ENCODE peak calls at places on chromosome 22, in nine cellular contexts. P is CD8-positive, alpha-beta T cell; B is A549; Q is lower lobe of right lung; U is AG04449; X is epithelial cell of esophagus; L is ascending aorta; T is suprapubic skin; R is neural progenitor cell. Y is an unnamed sample.
A peak's percentile ranks its signal among the peaks of the same experiment; 100 is the strongest.

GRCh38 chr22:20469110-20469855 is 26.3 kb downstream of the KLHL22 start:
- DNase-seq in L (no peak), X (no peak), T (no peak), R (no peak), U (no peak), P (no peak), B (no peak), Q (no peak), Y (no peak)

GRCh38 chr22:48705159-48705916 is 1122.3 kb downstream of the BRD1 start:
- DNase-seq in X (no peak), B (no peak), Q (peak; percentile 37), L (no peak), U (no peak), P (no peak), T (peak; percentile 56), R (peak; percentile 45), Y (no peak)

GRCh38 chr22:24758164-24758799 is 16.2 kb downstream of the PIWIL3 start:
- DNase-seq in R (peak; percentile 78), Q (no peak), X (peak; percentile 59), T (no peak), P (peak; percentile 7), B (peak; percentile 40), U (no peak), L (peak; percentile 66), Y (peak; percentile 3)

GRCh38 chr22:20110359-20110985 is 5.4 kb upstream of the RANBP1 start:
- DNase-seq in X (no peak), Q (no peak), R (no peak), T (no peak), L (no peak), P (no peak), U (no peak), B (no peak), Y (no peak)

GRCh38 chr22:50070366-50070765 is 12.3 kb upstream of the TTLL8 start:
- DNase-seq in B (no peak), L (no peak), T (no peak), Q (no peak), X (no peak), U (no peak), R (no peak), P (no peak), Y (no peak)

GRCh38 chr22:21593406-21594232 is 26.1 kb downstream of the UBE2L3 start:
- DNase-seq in P (no peak), R (peak; percentile 56), U (no peak), B (peak; percentile 31), Q (no peak), T (no peak), L (no peak), X (no peak), Y (no peak)

GRCh38 chr22:25896098-25896497 is 154.1 kb downstream of the MYO18B start:
- DNase-seq in R (peak; percentile 16), B (peak; percentile 1), U (no peak), T (no peak), P (no peak), X (no peak), Q (no peak), L (no peak), Y (no peak)

GRCh38 chr22:20155330-20156041 is 4.6 kb upstream of the CCDC188 start:
- DNase-seq in X (no peak), B (no peak), U (no peak), P (no peak), L (no peak), Q (peak; percentile 71), R (peak; percentile 31), T (no peak), Y (no peak)

GRCh38 chr22:19974233-19974861 is 32.7 kb upstream of the TXNRD2 start:
- DNase-seq in P (no peak), B (peak; percentile 62), U (no peak), Q (peak; percentile 66), R (peak; percentile 92), T (no peak), X (peak; percentile 35), L (no peak), Y (no peak)

GRCh38 chr22:48635825-48636224 is 1191.8 kb downstream of the BRD1 start:
- DNase-seq in B (no peak), T (no peak), U (no peak), L (no peak), Q (no peak), X (no peak), P (no peak), R (no peak), Y (no peak)

GRCh38 chr22:48340727-48341709 is 1486.7 kb downstream of the BRD1 start:
- DNase-seq in U (no peak), T (peak; percentile 51), B (no peak), P (no peak), L (no peak), Q (peak; percentile 24), X (no peak), R (no peak), Y (no peak)

GRCh38 chr22:37162221-37163095 is 12.7 kb upstream of the IL2RB start:
- DNase-seq in Q (no peak), L (no peak), T (no peak), R (no peak), X (no peak), P (peak; percentile 46), B (no peak), U (no peak), Y (no peak)

GRCh38 chr22:43859621-43860020 is 2.7 kb downstream of the SULT4A1 start:
- DNase-seq in B (no peak), X (no peak), T (no peak), R (no peak), U (no peak), L (no peak), Q (no peak), P (no peak), Y (no peak)

GRCh38 chr22:43859176-43859575 is 3.1 kb downstream of the SULT4A1 start:
- DNase-seq in U (no peak), L (peak; percentile 38), R (no peak), Q (no peak), P (no peak), B (no peak), X (no peak), T (no peak), Y (no peak)

GRCh38 chr22:43861529-43861928 is 784 bp downstream of the SULT4A1 start:
- DNase-seq in R (no peak), U (no peak), B (no peak), L (no peak), Q (no peak), X (no peak), P (no peak), T (no peak), Y (no peak)

GRCh38 chr22:43860831-43861230 is 1.5 kb downstream of the SULT4A1 start:
- DNase-seq in X (no peak), P (no peak), L (no peak), R (no peak), U (no peak), B (no peak), T (no peak), Q (no peak), Y (no peak)

GRCh38 chr22:43860126-43860525 is 2.2 kb downstream of the SULT4A1 start:
- DNase-seq in U (no peak), T (no peak), L (no peak), Q (no peak), P (no peak), X (no peak), B (no peak), R (no peak), Y (no peak)
- H3K4me3 ChIP-seq in U (no peak overlapping the region), T (no peak overlapping the region), L (no peak overlapping the region), Q (no peak overlapping the region), P (no peak overlapping the region), X (no peak overlapping the region), B (no peak overlapping the region), R (no peak overlapping the region), Y (no peak overlapping the region)

GRCh38 chr22:34070051-34070450 is 149.8 kb upstream of the LARGE1 start:
- DNase-seq in X (no peak), R (no peak), Q (no peak), L (no peak), U (no peak), B (no peak), P (no peak), T (no peak), Y (no peak)
- TF ChIP-seq CTCF in X (no peak), R (no peak), Q (no peak), L (no peak), U (no peak), B (no peak), P (no peak), T (no peak), Y (no peak)

GRCh38 chr22:38191746-38192474 is 9.9 kb upstream of the MAFF start:
- DNase-seq in U (no peak), X (peak; percentile 35), P (no peak), T (no peak), B (no peak), Q (no peak), L (no peak), R (no peak), Y (no peak)

GRCh38 chr22:38192475-38192863 is 9.3 kb upstream of the MAFF start:
- DNase-seq in B (no peak), T (no peak), X (no peak), Q (no peak), U (no peak), L (no peak), P (no peak), R (no peak), Y (no peak)

GRCh38 chr22:38190581-38190980 is 9.0 kb upstream of the PLA2G6 start:
- DNase-seq in T (no peak), L (no peak), R (no peak), B (no peak), P (no peak), U (no peak), Q (no peak), X (no peak), Y (no peak)

GRCh38 chr22:38191115-38191514 is 9.5 kb upstream of the PLA2G6 start:
- DNase-seq in B (no peak), U (no peak), R (no peak), P (no peak), Q (no peak), T (no peak), X (no peak), L (no peak), Y (no peak)

DNA sequence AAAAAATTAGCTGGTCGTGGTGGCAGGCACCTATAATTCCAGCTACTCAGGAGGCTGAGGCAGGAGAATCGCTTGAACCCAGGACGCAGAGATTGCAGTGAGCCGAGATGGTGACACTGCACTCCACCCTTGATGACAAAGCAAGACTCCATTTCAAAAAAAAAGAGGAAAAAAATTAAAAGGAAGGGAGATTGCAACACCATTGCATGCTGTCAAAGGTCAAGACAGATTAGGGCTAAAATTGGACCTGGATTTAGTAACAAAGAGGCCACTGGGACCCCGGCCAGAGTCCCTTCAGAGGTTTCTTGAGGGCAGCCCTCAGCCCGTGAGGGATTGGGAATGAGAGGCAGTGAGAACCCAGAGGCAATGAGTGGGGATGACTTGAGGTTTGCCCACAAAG is 8.2 kb upstream of the MAFF start:
- DNase-seq in Q (peak; percentile 58), B (no peak), T (no peak), P (no peak), U (no peak), L (no peak), R (no peak), X (no peak), Y (no peak)
- H3K4me3 ChIP-seq in Q (no peak overlapping the region), B (no peak overlapping the region), T (no peak overlapping the region), P (no peak overlapping the region), U (no peak overlapping the region), L (no peak overlapping the region), R (no peak overlapping the region), X (no peak overlapping the region), Y (no peak overlapping the region)

DNA sequence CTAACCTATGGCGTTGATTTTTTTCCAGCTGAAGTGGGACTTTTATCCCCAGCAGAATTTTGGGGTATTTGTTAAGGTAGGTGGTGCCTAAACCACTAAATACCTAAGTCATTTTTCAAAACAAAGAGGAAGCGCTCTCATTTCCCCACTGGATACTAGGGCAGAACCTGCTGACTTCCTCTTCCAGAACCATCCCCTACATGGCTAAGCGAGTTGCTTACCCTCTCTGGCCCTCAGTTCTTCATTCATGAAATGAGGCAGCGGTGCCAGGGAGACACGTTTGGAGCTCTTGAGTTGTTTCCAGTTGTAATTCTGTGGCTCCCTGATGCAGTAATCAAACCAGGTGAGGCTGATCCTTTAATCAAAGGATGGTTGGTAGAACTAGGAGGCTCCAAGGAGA is 10.0 kb upstream of the MTMR3 start:
- DNase-seq in T (no peak), R (no peak), B (no peak), L (no peak), U (no peak), Q (no peak), P (no peak), X (no peak), Y (no peak)
- TF ChIP-seq CTCF in T (no peak), R (no peak), B (no peak), L (no peak), U (no peak), Q (no peak), P (no peak), X (no peak), Y (no peak)

Y was measured in retinal pigment epithelial cell.